ENCODE peak calls at places on chromosomes 1 and 21, in six cellular contexts. J is aorta, S is lower lobe of right lung, A is astrocyte of the cerebellum, I is SIG-M5, O is cardiac muscle cell. T is an unnamed sample.

GRCh38 chr1:59967141-59967697 is 40.6 kb upstream of the CYP2J2 start:
- DNase-seq in J (no peak), A (peak), I (no peak), S (no peak), O (peak), T (no peak)

GRCh38 chr1:11831945-11832725 is 15.4 kb downstream of the NPPA start:
- DNase-seq in A (no peak), S (no peak), O (no peak), I (no peak), J (no peak), T (no peak)

GRCh38 chr21:42423197-42423675 is 19.5 kb downstream of the UBASH3A start:
- DNase-seq in A (no peak), S (peak), O (no peak), I (no peak), J (no peak), T (peak)

GRCh38 chr21:27423073-27423472 is 456.2 kb upstream of the ADAMTS5 start:
- DNase-seq in A (peak), I (no peak), O (no peak), S (no peak), J (peak), T (no peak)

GRCh38 chr1:60265560-60266535 is 192.3 kb upstream of the C1orf87 start:
- DNase-seq in J (no peak), A (peak), I (no peak), S (no peak), O (no peak), T (no peak)

GRCh38 chr1:41641483-41641829 is 157.0 kb upstream of the EDN2 start:
- DNase-seq in J (no peak), I (no peak), S (no peak), O (no peak), A (no peak), T (no peak)

GRCh38 chr1:40762144-40762923 is 21.3 kb upstream of the KCNQ4 start:
- DNase-seq in J (no peak), S (no peak), I (no peak), O (no peak), A (no peak), T (no peak)

GRCh38 chr1:213008564-213008963 is 7.1 kb downstream of the ANGEL2 start:
- DNase-seq in I (no peak), O (no peak), A (no peak), S (no peak), J (no peak), T (no peak)

GRCh38 chr1:39833121-39833520 is 44.5 kb upstream of the BMP8B start:
- DNase-seq in A (no peak), I (no peak), O (no peak), S (no peak), J (no peak), T (no peak)

GRCh38 chr1:62058951-62059350 is 135.7 kb upstream of the L1TD1 start:
- DNase-seq in O (no peak), S (no peak), J (no peak), I (no peak), A (no peak), T (no peak)

GRCh38 chr1:21509351-21510112 is at the start of gene ALPL:
- DNase-seq in S (peak), O (no peak), A (no peak), J (no peak), I (no peak), T (no peak)

GRCh38 chr1:185537601-185538000 is 196.6 kb upstream of the HMCN1 start:
- DNase-seq in O (no peak), A (no peak), I (no peak), S (no peak), J (no peak), T (no peak)